ENCODE peak calls at places on chromosomes 16 and 17, in ten cellular contexts. O, T, J, A, C, U, W, V, K and N are unnamed samples.

GRCh38 chr16:50213939-50214519 is 52.3 kb upstream of the ADCY7 start:
- DNase-seq in O (no peak), T (no peak), J (peak; percentile 28), A (no peak), C (peak; percentile 68), U (peak; percentile 71), W (peak; percentile 28), V (no peak), K (peak; percentile 53), N (no peak)

GRCh38 chr17:70037498-70037897 is 37.5 kb upstream of the KCNJ16 start:
- DNase-seq in O (no peak), T (no peak), J (no peak), A (no peak), C (no peak), U (no peak), W (no peak), V (no peak), K (no peak), N (no peak)

GRCh38 chr17:5762191-5762590 is 177.9 kb upstream of the NLRP1 start:
- DNase-seq in O (no peak), T (no peak), J (no peak), A (no peak), C (no peak), U (no peak), W (no peak), V (no peak), K (peak; percentile 64), N (no peak)

GRCh38 chr17:75240394-75241142 is 20.8 kb downstream of the GGA3 start:
- DNase-seq in O (peak; percentile 77), T (no peak), J (no peak), A (no peak), C (peak; percentile 39), U (peak; percentile 70), W (peak; percentile 20), V (peak; percentile 63), K (peak; percentile 41), N (no peak)

GRCh38 chr16:9908613-9909012 is 273.6 kb downstream of the GRIN2A start:
- DNase-seq in O (peak; percentile 64), T (no peak), J (no peak), A (no peak), C (no peak), U (no peak), W (no peak), V (no peak), K (no peak), N (no peak)

GRCh38 chr17:37055511-37055910 is 106.8 kb downstream of the AATF start:
- DNase-seq in O (no peak), T (no peak), J (no peak), A (no peak), C (no peak), U (no peak), W (no peak), V (no peak), K (no peak), N (no peak)

GRCh38 chr17:57006040-57006439 is 28.1 kb downstream of the SCPEP1 start:
- DNase-seq in O (no peak), T (no peak), J (no peak), A (no peak), C (no peak), U (peak; percentile 81), W (no peak), V (no peak), K (no peak), N (no peak)

GRCh38 chr16:64580558-64580957 is 541.3 kb downstream of the CDH11 start:
- DNase-seq in O (no peak), T (no peak), J (no peak), A (no peak), C (no peak), U (no peak), W (no peak), V (no peak), K (no peak), N (no peak)

GRCh38 chr17:82874011-82874835 is 34.4 kb upstream of the ZNF750 start:
- DNase-seq in O (peak; percentile 73), T (no peak), J (no peak), A (no peak), C (no peak), U (no peak), W (no peak), V (no peak), K (no peak), N (no peak)

GRCh38 chr16:14635394-14636145 is 2.8 kb downstream of the BFAR start:
- DNase-seq in O (no peak), T (no peak), J (no peak), A (no peak), C (no peak), U (no peak), W (no peak), V (no peak), K (no peak), N (no peak)

GRCh38 chr17:8314797-8315739 is 5.0 kb downstream of the ARHGEF15 start:
- DNase-seq in O (peak; percentile 23), T (no peak), J (no peak), A (no peak), C (no peak), U (no peak), W (no peak), V (no peak), K (no peak), N (no peak)

GRCh38 chr17:10762037-10762436 is 32.2 kb upstream of the TMEM220 start:
- DNase-seq in O (no peak), T (no peak), J (no peak), A (no peak), C (no peak), U (no peak), W (no peak), V (no peak), K (no peak), N (no peak)

GRCh38 chr17:29577778-29578211 is 9.3 kb downstream of the TP53I13 start:
- DNase-seq in O (peak; percentile 49), T (no peak), J (no peak), A (peak; percentile 52), C (no peak), U (no peak), W (no peak), V (no peak), K (no peak), N (no peak)

GRCh38 chr17:4433515-4434031 is at the start of gene SPNS3:
- DNase-seq in O (no peak), T (no peak), J (no peak), A (no peak), C (no peak), U (peak; percentile 99), W (no peak), V (peak; percentile 75), K (no peak), N (no peak)

GRCh38 chr17:63222655-63223054 is 223.5 kb downstream of the CYB561 start:
- DNase-seq in O (no peak), T (no peak), J (no peak), A (no peak), C (peak; percentile 2), U (peak; percentile 3), W (no peak), V (no peak), K (peak; percentile 18), N (no peak)

GRCh38 chr17:45705123-45706009 is 78.8 kb upstream of the CRHR1 start:
- DNase-seq in O (no peak), T (no peak), J (no peak), A (no peak), C (no peak), U (peak; percentile 18), W (peak; percentile 49), V (no peak), K (peak; percentile 17), N (no peak)

GRCh38 chr17:6910987-6911603 is 79.6 kb upstream of the TEKT1 start:
- DNase-seq in O (no peak), T (no peak), J (no peak), A (no peak), C (peak; percentile 51), U (peak; percentile 48), W (peak; percentile 70), V (no peak), K (peak; percentile 57), N (peak; percentile 40)

GRCh38 chr16:9845661-9846361 is 336.4 kb downstream of the GRIN2A start:
- DNase-seq in O (no peak), T (no peak), J (no peak), A (no peak), C (no peak), U (no peak), W (peak; percentile 27), V (no peak), K (peak; percentile 74), N (no peak)

GRCh38 chr17:43467981-43468541 is 15.7 kb upstream of the DHX8 start:
- DNase-seq in O (no peak), T (no peak), J (peak; percentile 59), A (peak; percentile 91), C (peak; percentile 74), U (no peak), W (no peak), V (no peak), K (peak; percentile 81), N (peak; percentile 84)

GRCh38 chr17:81967533-81968395 is 6.8 kb upstream of the NOTUM start:
- DNase-seq in O (peak; percentile 91), T (peak; percentile 93), J (peak; percentile 53), A (no peak), C (peak; percentile 88), U (peak; percentile 52), W (no peak), V (peak; percentile 80), K (peak; percentile 61), N (no peak)

GRCh38 chr17:81977211-81978091 is at the start of gene ASPSCR1:
- DNase-seq in O (peak; percentile 97), T (peak; percentile 90), J (peak; percentile 78), A (peak; percentile 80), C (peak; percentile 92), U (peak; percentile 90), W (peak; percentile 77), V (peak; percentile 94), K (peak; percentile 91), N (peak; percentile 72)

GRCh38 chr17:27430882-27431491 is 25.3 kb upstream of the KSR1 start:
- DNase-seq in O (no peak), T (no peak), J (no peak), A (peak; percentile 11), C (peak; percentile 59), U (peak; percentile 52), W (peak; percentile 64), V (no peak), K (peak; percentile 44), N (peak; percentile 45)

GRCh38 chr16:77364770-77365169 is 70.1 kb downstream of the ADAMTS18 start:
- DNase-seq in O (no peak), T (no peak), J (no peak), A (no peak), C (no peak), U (no peak), W (no peak), V (no peak), K (no peak), N (no peak)

GRCh38 chr16:425082-425718 is at the start of gene RAB11FIP3:
- DNase-seq in O (peak; percentile 92), T (peak; percentile 100), J (peak; percentile 69), A (peak; percentile 31), C (peak; percentile 81), U (peak; percentile 86), W (peak; percentile 63), V (peak; percentile 92), K (peak; percentile 76), N (peak; percentile 31)

GRCh38 chr16:50099957-50100648 is 34.3 kb downstream of the HEATR3 start:
- DNase-seq in O (no peak), T (no peak), J (no peak), A (no peak), C (no peak), U (no peak), W (no peak), V (no peak), K (no peak), N (no peak)

GRCh38 chr16:12729448-12729847 is 74.2 kb downstream of the CPPED1 start:
- DNase-seq in O (no peak), T (no peak), J (no peak), A (peak; percentile 24), C (peak; percentile 40), U (no peak), W (no peak), V (no peak), K (peak; percentile 87), N (peak; percentile 12)

GRCh38 chr17:82384730-82385429 is 13.3 kb downstream of the UTS2R start:
- DNase-seq in O (peak; percentile 90), T (no peak), J (peak; percentile 54), A (peak; percentile 16), C (no peak), U (no peak), W (peak; percentile 46), V (no peak), K (peak; percentile 18), N (no peak)

GRCh38 chr17:77287432-77288068 is 146.8 kb downstream of the SEC14L1 start:
- DNase-seq in O (peak; percentile 91), T (no peak), J (no peak), A (no peak), C (peak; percentile 98), U (no peak), W (peak; percentile 94), V (no peak), K (peak; percentile 88), N (peak; percentile 81)